ENCODE peak calls at places on chromosomes 13 and 19, in five cellular contexts. O, F, M, X and L are unnamed samples.

GRCh38 chr19:39430675-39431593 is 4.8 kb downstream of the RPS16 start:
- DNase-seq in O (no peak), X (peak), F (peak), M (peak), L (peak)

GRCh38 chr19:44925114-44925891 is 10.9 kb downstream of the APOC1 start:
- DNase-seq in F (peak), M (no peak), O (no peak), X (no peak), L (no peak)

GRCh38 chr13:74825170-74825948 is 656.6 kb downstream of the TBC1D4 start:
- DNase-seq in F (peak), O (peak), M (no peak), X (no peak), L (no peak)

GRCh38 chr13:74770361-74770760 is 636.2 kb upstream of the KLF12 start:
- DNase-seq in O (no peak), F (peak), M (no peak), X (no peak), L (no peak)

GRCh38 chr13:99442273-99442895 is 58.9 kb upstream of the TM9SF2 start:
- DNase-seq in X (peak), O (peak), F (peak), M (no peak), L (no peak)

GRCh38 chr13:70714993-70715392 is 606.7 kb upstream of the KLHL1 start:
- DNase-seq in F (no peak), M (no peak), O (no peak), X (no peak), L (no peak)

GRCh38 chr19:17097593-17098126 is 22.1 kb downstream of the MYO9B start:
- DNase-seq in O (no peak), F (peak), M (no peak), X (peak), L (no peak)

GRCh38 chr19:31897292-31897691 is 448.1 kb upstream of the ZNF507 start:
- DNase-seq in M (no peak), O (no peak), X (no peak), F (no peak), L (no peak)

GRCh38 chr13:73708393-73708985 is 425.7 kb downstream of the KLF12 start:
- DNase-seq in F (peak), X (peak), O (peak), M (no peak), L (no peak)

GRCh38 chr13:31951215-31951678 is 80.3 kb upstream of the FRY start:
- DNase-seq in M (no peak), X (peak), F (peak), O (no peak), L (no peak)

GRCh38 chr19:39419003-39419402 is 6.5 kb downstream of the PLEKHG2 start:
- DNase-seq in F (peak), M (no peak), O (no peak), X (no peak), L (no peak)

GRCh38 chr19:15469513-15470297 is 5.4 kb upstream of the RASAL3 start:
- DNase-seq in M (peak), X (no peak), O (no peak), F (no peak), L (peak)

GRCh38 chr13:42525035-42525504 is 48.9 kb upstream of the TNFSF11 start:
- DNase-seq in X (no peak), O (no peak), M (no peak), F (peak), L (no peak)

GRCh38 chr19:11377237-11377636 is 2.8 kb downstream of the SWSAP1 start:
- DNase-seq in M (no peak), F (peak), O (no peak), X (no peak), L (no peak)

GRCh38 chr19:14390548-14390947 is 9.3 kb downstream of the ADGRE5 start:
- DNase-seq in X (no peak), F (no peak), O (no peak), M (no peak), L (no peak)

GRCh38 chr19:14383556-14383897 is 2.3 kb downstream of the ADGRE5 start:
- DNase-seq in X (no peak), O (no peak), F (no peak), M (no peak), L (no peak)

GRCh38 chr19:14381689-14382474 is 638 bp downstream of the ADGRE5 start:
- DNase-seq in X (peak), F (peak), O (no peak), M (no peak), L (no peak)

GRCh38 chr19:14383898-14384669 is 2.8 kb downstream of the ADGRE5 start:
- DNase-seq in M (no peak), O (no peak), X (no peak), F (peak), L (no peak)

GRCh38 chr19:14385492-14385891 is 4.2 kb downstream of the ADGRE5 start:
- DNase-seq in F (no peak), X (no peak), M (no peak), O (no peak), L (no peak)
- H3K27ac ChIP-seq in F (no peak), X (no peak), M (no peak), O (no peak), L (no peak)

GRCh38 chr19:53068834-53069233 is 24.3 kb downstream of the ERVV-2 start:
- DNase-seq in O (no peak), X (no peak), M (no peak), F (no peak), L (no peak)
- H2BK12ac ChIP-seq in O (no peak), X (no peak), M (no peak), F (no peak), L (no peak)

GRCh38 chr19:21128901-21129698 is 12.7 kb upstream of the ZNF431 start:
- DNase-seq in M (no peak), X (no peak), O (no peak), F (no peak), L (no peak)
- H3K4me2 ChIP-seq in M (no peak), X (peak), O (no peak), F (no peak), L (no peak)

GRCh38 chr19:3434630-3435553 is 45.4 kb downstream of the SMIM24 start:
- DNase-seq in X (peak), F (peak), O (peak), M (peak), L (peak)
- H3K27ac ChIP-seq in X (peak), F (peak), O (peak), M (peak), L (no peak)

DNA sequence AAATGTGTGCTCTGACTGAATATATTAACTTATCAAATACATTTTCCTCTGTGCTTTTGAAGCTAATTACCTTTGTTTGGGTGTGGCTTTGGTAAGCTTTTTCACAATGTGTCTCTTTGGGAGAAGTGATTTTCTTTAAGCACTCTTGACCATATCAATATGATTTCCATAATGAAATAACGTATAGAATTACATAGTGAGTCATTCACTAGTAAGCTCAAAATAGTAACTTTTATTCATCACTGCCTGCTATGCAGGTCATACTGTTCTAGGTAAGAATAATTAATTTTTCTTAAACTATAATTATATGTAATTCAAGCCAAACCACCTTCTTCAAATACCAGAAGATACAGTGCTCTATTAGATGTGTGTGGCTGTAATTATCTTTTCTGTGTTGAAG is 480.7 kb downstream of the MYO16 start:
- DNase-seq in M (no peak), X (no peak), F (no peak), O (no peak), L (no peak)
- H2BK12ac ChIP-seq in M (no peak), X (no peak), F (no peak), O (no peak), L (no peak)